ENCODE peak calls at places on chromosomes 12 and 14, in four cellular contexts. B, A, C and K are unnamed samples.

GRCh38 chr12:132506730-132507538 is 17.0 kb downstream of the FBRSL1 start:
- DNase-seq in B (peak; percentile 99), A (peak; percentile 96), C (peak; percentile 58), K (peak; percentile 79)

GRCh38 chr12:103771466-103771865 is 69.6 kb downstream of the NT5DC3 start:
- DNase-seq in B (peak; percentile 52), A (peak; percentile 47), C (peak; percentile 65), K (peak; percentile 93)

GRCh38 chr12:29519585-29520182 is 22.2 kb upstream of the OVCH1 start:
- DNase-seq in B (peak; percentile 79), A (peak; percentile 43), C (peak; percentile 29), K (peak; percentile 70)

GRCh38 chr12:101875112-101875961 is 2.0 kb upstream of the DRAM1 start:
- DNase-seq in B (peak; percentile 52), A (no peak), C (no peak), K (no peak)

GRCh38 chr14:99133563-99134332 is 138.2 kb downstream of the BCL11B start:
- DNase-seq in B (no peak), A (no peak), C (no peak), K (peak; percentile 58)

GRCh38 chr12:28086521-28086920 is 103.7 kb upstream of the CCDC91 start:
- DNase-seq in B (no peak), A (no peak), C (no peak), K (no peak)

GRCh38 chr12:51871126-51871525 is 16.8 kb upstream of the ANKRD33 start:
- DNase-seq in B (peak; percentile 79), A (peak; percentile 41), C (no peak), K (no peak)

GRCh38 chr14:34450542-34450915 is 11.5 kb downstream of the SPTSSA start:
- DNase-seq in B (no peak), A (no peak), C (no peak), K (no peak)

GRCh38 chr12:118035194-118036041 is 18.9 kb downstream of the RFC5 start:
- DNase-seq in B (no peak), A (no peak), C (no peak), K (peak; percentile 70)

GRCh38 chr12:46390304-46390703 is 17.7 kb upstream of the SLC38A2 start:
- DNase-seq in B (no peak), A (no peak), C (no peak), K (no peak)
- H3K4me3 ChIP-seq in B (no peak overlapping the region), A (no peak overlapping the region), C (no peak overlapping the region), K (no peak overlapping the region)

GRCh38 chr12:988616-989015 is 2.4 kb upstream of the ERC1 start:
- DNase-seq in B (peak; percentile 43), A (no peak), C (no peak), K (no peak)

GRCh38 chr12:990308-990648 is 745 bp upstream of the ERC1 start:
- DNase-seq in B (peak; percentile 71), A (peak; percentile 80), C (peak; percentile 74), K (peak; percentile 84)

GRCh38 chr12:989751-990278 is 1.2 kb upstream of the ERC1 start:
- DNase-seq in B (peak; percentile 64), A (peak; percentile 50), C (peak; percentile 55), K (peak; percentile 67)

GRCh38 chr12:990649-991349 is at the start of gene ERC1:
- DNase-seq in B (peak; percentile 91), A (peak; percentile 91), C (peak; percentile 92), K (peak; percentile 95)

DNA sequence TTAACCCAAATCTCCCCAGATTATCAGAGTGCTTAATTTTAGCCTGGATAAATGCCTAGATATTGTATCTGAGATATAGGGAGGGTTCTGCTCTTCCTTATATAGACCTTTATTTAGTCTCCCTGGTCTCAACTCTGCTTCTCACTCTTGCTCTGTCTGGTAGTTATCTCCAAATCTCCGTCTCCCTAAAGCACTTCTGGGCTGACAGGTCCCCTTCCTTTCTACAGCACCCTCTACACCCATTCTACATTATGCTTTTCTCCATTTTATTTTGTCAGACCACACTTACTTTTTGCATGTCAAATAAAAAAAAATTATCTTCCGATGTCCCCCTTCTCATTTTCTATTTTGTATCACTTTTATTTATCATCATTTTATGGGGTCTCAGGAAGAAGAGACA is 2.0 kb upstream of the ERC1 start:
- DNase-seq in B (no peak), A (no peak), C (no peak), K (no peak)
- H3K4me3 ChIP-seq in B (peak overlapping the region; percentile 71), A (no peak overlapping the region), C (peak overlapping the region; percentile 99), K (no peak overlapping the region)

GRCh38 chr14:23623962-23624361 is 12.2 kb upstream of the DHRS2 start:
- DNase-seq in B (no peak), A (no peak), C (no peak), K (no peak)
- H3K4me3 ChIP-seq in B (no peak overlapping the region), A (no peak overlapping the region), C (no peak overlapping the region), K (peak overlapping the region; percentile 69)

DNA sequence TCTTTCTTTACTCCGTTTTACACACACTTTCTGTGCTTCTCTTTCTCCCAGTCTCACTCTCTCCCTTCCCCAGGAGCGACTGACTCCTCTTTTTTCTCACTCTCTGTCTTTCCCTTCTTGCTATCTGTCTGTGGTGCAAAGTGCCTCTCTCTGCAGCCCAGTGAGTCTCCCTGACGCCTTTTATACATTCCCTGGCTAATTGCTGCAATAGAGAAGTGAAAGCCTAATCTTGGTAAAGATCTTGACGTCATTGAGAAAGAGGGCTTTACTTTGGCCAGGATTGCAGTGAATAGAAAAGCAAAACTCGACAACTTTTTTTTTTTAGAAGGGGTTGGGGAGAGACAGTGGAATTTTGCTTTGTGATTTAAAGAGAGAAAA is 710 bp upstream of the DIO2 start:
- DNase-seq in B (peak; percentile 33), A (no peak), C (peak; percentile 4), K (peak; percentile 53)
- H3K4me3 ChIP-seq in B (no peak overlapping the region), A (no peak overlapping the region), C (no peak overlapping the region), K (no peak overlapping the region)

GRCh38 chr12:14773685-14774073 is 29.6 kb downstream of the WBP11 start:
- DNase-seq in B (no peak), A (no peak), C (no peak), K (no peak)
- H3K4me3 ChIP-seq in B (peak overlapping the region; percentile 73), A (peak overlapping the region; percentile 85), C (peak overlapping the region; percentile 70), K (peak overlapping the region; percentile 85)

GRCh38 chr12:53381739-53382630 is 2.0 kb downstream of the SP1 start:
- DNase-seq in B (peak; percentile 73), A (peak; percentile 67), C (peak; percentile 37), K (peak; percentile 93)
- H3K4me3 ChIP-seq in B (peak overlapping the region; percentile 75), A (no peak overlapping the region), C (peak overlapping the region; percentile 69), K (peak overlapping the region; percentile 96)

DNA sequence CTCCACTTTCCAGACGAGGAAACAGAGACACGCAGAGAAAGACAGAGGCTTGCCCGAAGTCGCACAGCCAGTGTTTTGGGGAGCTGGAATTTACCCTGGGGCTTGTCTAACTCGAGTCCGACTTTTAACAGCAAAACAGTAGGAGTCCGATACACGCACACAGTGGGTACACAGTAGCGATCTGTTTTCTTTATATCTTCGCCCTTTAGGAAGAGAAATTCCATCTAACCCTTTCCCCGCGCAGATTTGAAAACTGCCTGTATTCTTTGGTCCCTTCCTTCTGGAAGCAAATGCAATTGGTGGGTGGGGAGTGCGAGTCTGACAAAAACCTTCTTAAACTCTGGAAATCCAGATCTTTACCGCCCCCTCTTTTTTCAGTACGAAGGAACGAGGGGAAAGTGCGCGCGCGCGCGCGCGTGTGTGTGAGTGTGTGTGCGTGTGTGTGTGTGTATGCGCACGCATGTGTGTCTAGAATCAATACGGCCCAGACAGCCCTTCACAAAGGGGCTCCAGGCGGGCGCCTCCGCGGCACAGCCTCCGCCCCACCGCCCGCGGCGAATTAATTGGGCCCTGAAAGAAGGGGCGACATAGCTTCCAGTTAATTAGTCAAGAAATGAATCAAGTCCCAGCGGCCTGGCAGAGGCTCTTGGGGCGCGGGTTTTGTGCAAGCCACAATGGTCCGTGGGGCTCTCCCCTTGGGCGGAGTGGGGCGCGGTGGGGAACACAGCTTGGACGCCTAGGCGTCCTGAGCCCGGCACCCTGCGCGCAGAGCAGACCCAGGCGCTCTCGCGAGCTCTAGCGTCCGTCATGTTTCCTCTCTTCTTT is 14.0 kb upstream of the TBX3 start:
- DNase-seq in B (no peak), A (no peak), C (no peak), K (peak; percentile 79)
- H3K4me3 ChIP-seq in B (no peak overlapping the region), A (no peak overlapping the region), C (peak overlapping the region; percentile 21), K (peak overlapping the region; percentile 78)

GRCh38 chr12:98516184-98516873 is 939 bp downstream of the TMPO start:
- DNase-seq in B (peak; percentile 99), A (peak; percentile 83), C (peak; percentile 82), K (peak; percentile 91)

GRCh38 chr12:98509063-98509462 is 6.3 kb upstream of the TMPO start:
- DNase-seq in B (no peak), A (no peak), C (no peak), K (peak; percentile 71)

GRCh38 chr12:98514984-98515367 is 414 bp upstream of the TMPO start:
- DNase-seq in B (no peak), A (no peak), C (no peak), K (no peak)

GRCh38 chr12:98515368-98516183 is at the start of gene TMPO:
- DNase-seq in B (peak; percentile 98), A (peak; percentile 91), C (peak; percentile 94), K (peak; percentile 99)

GRCh38 chr12:98513379-98514318 is 1.7 kb upstream of the TMPO start:
- DNase-seq in B (peak; percentile 76), A (peak; percentile 4), C (no peak), K (no peak)
- H3K4me3 ChIP-seq in B (peak overlapping the region; percentile 92), A (no peak overlapping the region), C (peak overlapping the region; percentile 65), K (peak overlapping the region; percentile 95)

DNA sequence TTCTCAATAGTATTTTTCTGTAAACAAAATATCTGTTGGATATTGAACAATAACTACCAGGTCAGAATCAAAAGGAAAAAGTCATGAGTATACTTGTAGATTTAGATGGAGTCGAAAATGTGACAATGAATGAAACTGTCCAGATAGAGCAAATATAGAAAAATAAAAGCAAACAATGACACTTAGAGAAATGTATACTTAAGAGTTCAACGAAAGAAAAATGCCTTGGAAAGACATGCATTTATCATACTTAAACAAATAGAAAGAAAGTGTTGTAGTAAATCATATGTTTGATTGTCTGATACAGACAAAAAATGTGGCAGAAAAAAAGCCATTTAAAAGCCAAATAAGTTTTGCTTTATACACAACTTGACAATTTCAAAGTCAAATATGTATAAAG is 571.2 kb upstream of the MGAT4C start:
- DNase-seq in B (no peak), A (no peak), C (no peak), K (no peak)
- H3K4me3 ChIP-seq in B (no peak overlapping the region), A (no peak overlapping the region), C (no peak overlapping the region), K (no peak overlapping the region)